ENCODE peak calls at places on chromosomes 7 and 10, in seven cellular contexts. Z is omental fat pad; E is HTR-8/SVneo; C is chondrocyte; W is T-helper 1 cell; D is HuH-7; G is stimulated activated CD4-positive, alpha-beta T cell treated with anti-CD3 and anti-CD28 coated beads, Interleukin-1b, Interleukin-23, amount 100 ng/mL, for 24 hours. K is an unnamed sample.

GRCh38 chr7:34869016-34869415 is 168.3 kb downstream of the DPY19L1 start:
- DNase-seq in D (no peak), W (no peak), E (no peak), Z (no peak), G (no peak), C (no peak), K (no peak)

GRCh38 chr7:114922151-114922651 is 307 bp downstream of the MDFIC start:
- DNase-seq in E (peak), Z (no peak), D (peak), W (peak), C (no peak), G (no peak), K (peak)

GRCh38 chr7:29825750-29826529 is 19.6 kb downstream of the WIPF3 start:
- DNase-seq in W (no peak), G (no peak), D (no peak), C (no peak), E (no peak), Z (no peak), K (no peak)

GRCh38 chr7:99098824-99099498 is 44.9 kb downstream of the SMURF1 start:
- DNase-seq in Z (no peak), D (peak), E (peak), C (no peak), W (no peak), G (no peak), K (no peak)

GRCh38 chr10:79111846-79112614 is 43.3 kb downstream of the ZMIZ1 start:
- DNase-seq in E (no peak), C (no peak), Z (no peak), D (no peak), W (no peak), G (no peak), K (no peak)

GRCh38 chr7:151822541-151823181 is 54.3 kb downstream of the PRKAG2 start:
- DNase-seq in D (no peak), W (no peak), C (peak), Z (no peak), G (no peak), E (no peak), K (no peak)

GRCh38 chr7:114021135-114021534 is 102.3 kb upstream of the PPP1R3A start:
- DNase-seq in G (no peak), E (no peak), D (no peak), C (no peak), Z (no peak), W (no peak), K (no peak)

GRCh38 chr10:10869592-10869991 is 148.1 kb upstream of the CELF2 start:
- DNase-seq in D (no peak), G (no peak), C (no peak), Z (no peak), W (no peak), E (no peak), K (no peak)

GRCh38 chr10:100528885-100529472 is 692 bp downstream of the NDUFB8 start:
- DNase-seq in C (no peak), G (no peak), D (no peak), Z (no peak), W (no peak), E (no peak), K (no peak)

GRCh38 chr7:78702770-78703169 is 750.7 kb downstream of the MAGI2 start:
- DNase-seq in D (no peak), W (no peak), E (no peak), C (no peak), Z (no peak), G (no peak), K (no peak)

GRCh38 chr7:107860981-107861652 is 29.9 kb upstream of the DLD start:
- DNase-seq in D (no peak), E (no peak), W (no peak), G (no peak), Z (no peak), C (no peak), K (no peak)

GRCh38 chr10:126783806-126784205 is 113.3 kb upstream of the C10orf90 start:
- DNase-seq in Z (no peak), G (no peak), W (no peak), D (no peak), C (no peak), E (no peak), K (no peak)

GRCh38 chr7:16345979-16346958 is 75.1 kb downstream of the CRPPA start:
- DNase-seq in W (no peak), G (no peak), E (peak), D (no peak), C (no peak), Z (no peak), K (no peak)

GRCh38 chr7:121954803-121955202 is 81.8 kb downstream of the PTPRZ1 start:
- DNase-seq in D (no peak), G (no peak), C (no peak), Z (no peak), W (no peak), E (no peak), K (no peak)

GRCh38 chr10:98272690-98273453 is 4.9 kb upstream of the LOXL4 start:
- DNase-seq in W (no peak), G (no peak), E (no peak), D (no peak), C (no peak), Z (no peak), K (peak)

GRCh38 chr7:128860158-128861073 is 2.2 kb upstream of the ATP6V1F start:
- DNase-seq in Z (no peak), C (no peak), G (no peak), D (peak), W (no peak), E (no peak), K (no peak)

GRCh38 chr10:24466616-24466949 is 257.1 kb downstream of the ARHGAP21 start:
- DNase-seq in G (no peak), Z (no peak), W (no peak), E (no peak), D (no peak), C (no peak), K (no peak)

GRCh38 chr7:3326246-3326645 is 25.2 kb downstream of the SDK1 start:
- DNase-seq in D (no peak), G (no peak), Z (no peak), W (no peak), C (no peak), E (no peak), K (no peak)

GRCh38 chr10:96632974-96633373 is 46.2 kb upstream of the TM9SF3 start:
- DNase-seq in W (no peak), C (no peak), D (no peak), Z (no peak), G (no peak), E (no peak), K (no peak)

GRCh38 chr10:110044681-110045080 is 36.9 kb downstream of the ADD3 start:
- DNase-seq in E (no peak), W (no peak), G (no peak), D (no peak), Z (no peak), C (no peak), K (no peak)

GRCh38 chr10:3786295-3786981 is 1.4 kb upstream of the KLF6 start:
- DNase-seq in D (no peak), C (no peak), E (no peak), Z (no peak), W (no peak), G (no peak), K (no peak)

GRCh38 chr7:55086413-55087201 is 67.8 kb downstream of the EGFR start:
- DNase-seq in Z (no peak), W (no peak), D (no peak), E (peak), C (no peak), G (no peak), K (no peak)

GRCh38 chr10:131824371-131825149 is 76.2 kb upstream of the PPP2R2D start:
- DNase-seq in C (peak), D (no peak), E (no peak), W (no peak), Z (no peak), G (no peak), K (no peak)

GRCh38 chr10:73246322-73246782 is 703 bp downstream of the DNAJC9 start:
- DNase-seq in D (no peak), E (no peak), Z (no peak), W (no peak), C (no peak), G (no peak), K (no peak)

GRCh38 chr7:75054744-75055527 is 18.7 kb downstream of the RCC1L start:
- DNase-seq in E (no peak), C (no peak), Z (no peak), D (no peak), W (no peak), G (no peak), K (peak)

GRCh38 chr7:133784421-133785045 is 342.6 kb upstream of the LRGUK start:
- DNase-seq in W (no peak), E (no peak), C (no peak), G (no peak), D (no peak), Z (no peak), K (no peak)

GRCh38 chr10:80264081-80265056 is 25.1 kb downstream of the MAT1A start:
- DNase-seq in G (no peak), C (no peak), Z (no peak), W (no peak), D (no peak), E (no peak), K (no peak)

GRCh38 chr7:149790146-149790548 is 16.8 kb upstream of the ZNF467 start:
- DNase-seq in C (no peak), D (no peak), W (peak), G (no peak), E (no peak), Z (no peak), K (no peak)

GRCh38 chr10:88092975-88093374 is 229.6 kb downstream of the PTEN start:
- DNase-seq in Z (no peak), G (no peak), C (no peak), W (no peak), E (no peak), D (no peak), K (no peak)

GRCh38 chr10:78602201-78602917 is 466.4 kb upstream of the ZMIZ1 start:
- DNase-seq in E (no peak), G (no peak), C (no peak), Z (no peak), W (no peak), D (no peak), K (no peak)

GRCh38 chr10:99582255-99582770 is 37.9 kb downstream of the SLC25A28 start:
- DNase-seq in E (no peak), Z (no peak), D (no peak), W (no peak), C (no peak), G (no peak), K (no peak)

GRCh38 chr7:126803060-126803665 is 449.6 kb downstream of the GRM8 start:
- DNase-seq in E (peak), W (peak), G (peak), D (peak), C (no peak), Z (no peak), K (no peak)

GRCh38 chr7:20374391-20374790 is 43.7 kb downstream of the ITGB8 start:
- DNase-seq in Z (no peak), G (no peak), C (no peak), D (no peak), W (no peak), E (no peak), K (no peak)

GRCh38 chr7:140209866-140210609 is 33.3 kb upstream of the KDM7A start:
- DNase-seq in C (no peak), G (no peak), D (no peak), Z (no peak), E (no peak), W (no peak), K (no peak)